ENCODE peak calls at places on chromosomes 13 and 19, in eight cellular contexts. One of them, this sample, is unnamed.

GRCh38 chr13:108961542-108962125 is 332.2 kb downstream of the MYO16 start:
- DNase-seq in AG04450: no peak
- DNase-seq in gastrocnemius medialis: no peak
- DNase-seq in psoas muscle: no peak
- DNase-seq in heart right ventricle: no peak
- DNase-seq in hepatocyte: peak
- DNase-seq in cardiac muscle cell: peak
- DNase-seq in IMR-90: peak
- DNase-seq in this sample: no peak

GRCh38 chr13:97228850-97229521 is 6.9 kb downstream of the MBNL2 start:
- DNase-seq in AG04450: no peak
- DNase-seq in gastrocnemius medialis: no peak
- DNase-seq in psoas muscle: no peak
- DNase-seq in heart right ventricle: no peak
- DNase-seq in hepatocyte: no peak
- DNase-seq in cardiac muscle cell: no peak
- DNase-seq in IMR-90: peak
- DNase-seq in this sample: no peak

GRCh38 chr19:4556574-4557185 is 2.8 kb downstream of the SEMA6B start:
- DNase-seq in AG04450: no peak
- DNase-seq in gastrocnemius medialis: no peak
- DNase-seq in psoas muscle: no peak
- DNase-seq in heart right ventricle: no peak
- DNase-seq in hepatocyte: peak
- DNase-seq in cardiac muscle cell: peak
- DNase-seq in IMR-90: no peak
- DNase-seq in this sample: no peak

GRCh38 chr19:21841784-21842097 is 5.8 kb upstream of the ZNF43 start:
- DNase-seq in AG04450: no peak
- DNase-seq in gastrocnemius medialis: no peak
- DNase-seq in psoas muscle: no peak
- DNase-seq in heart right ventricle: no peak
- DNase-seq in hepatocyte: no peak
- DNase-seq in cardiac muscle cell: no peak
- DNase-seq in IMR-90: no peak
- DNase-seq in this sample: no peak

GRCh38 chr13:31860002-31860401 is 120.7 kb downstream of the RXFP2 start:
- DNase-seq in AG04450: no peak
- DNase-seq in gastrocnemius medialis: no peak
- DNase-seq in psoas muscle: no peak
- DNase-seq in heart right ventricle: no peak
- DNase-seq in hepatocyte: no peak
- DNase-seq in cardiac muscle cell: no peak
- DNase-seq in IMR-90: no peak
- DNase-seq in this sample: no peak

GRCh38 chr13:98054301-98054700 is 88.6 kb upstream of the FARP1 start:
- DNase-seq in AG04450: no peak
- DNase-seq in gastrocnemius medialis: no peak
- DNase-seq in psoas muscle: no peak
- DNase-seq in heart right ventricle: no peak
- DNase-seq in hepatocyte: no peak
- DNase-seq in cardiac muscle cell: no peak
- DNase-seq in IMR-90: no peak
- DNase-seq in this sample: no peak

GRCh38 chr13:64278493-64278892 is 2862.8 kb upstream of the PCDH20 start:
- DNase-seq in AG04450: peak
- DNase-seq in gastrocnemius medialis: no peak
- DNase-seq in psoas muscle: no peak
- DNase-seq in heart right ventricle: no peak
- DNase-seq in hepatocyte: no peak
- DNase-seq in cardiac muscle cell: no peak
- DNase-seq in IMR-90: peak
- DNase-seq in this sample: no peak

GRCh38 chr19:10315335-10316214 is at the start of gene FDX2:
- DNase-seq in AG04450: no peak
- DNase-seq in gastrocnemius medialis: peak
- DNase-seq in psoas muscle: peak
- DNase-seq in heart right ventricle: peak
- DNase-seq in hepatocyte: peak
- DNase-seq in cardiac muscle cell: peak
- DNase-seq in IMR-90: peak
- DNase-seq in this sample: peak

GRCh38 chr19:11047856-11048255 is 41.4 kb upstream of the LDLR start:
- DNase-seq in AG04450: no peak
- DNase-seq in gastrocnemius medialis: no peak
- DNase-seq in psoas muscle: no peak
- DNase-seq in heart right ventricle: no peak
- DNase-seq in hepatocyte: no peak
- DNase-seq in cardiac muscle cell: no peak
- DNase-seq in IMR-90: no peak
- DNase-seq in this sample: no peak

GRCh38 chr13:91155512-91156114 is 191.9 kb upstream of the MIR17HG start:
- DNase-seq in AG04450: no peak
- DNase-seq in gastrocnemius medialis: no peak
- DNase-seq in psoas muscle: no peak
- DNase-seq in heart right ventricle: no peak
- DNase-seq in hepatocyte: peak
- DNase-seq in cardiac muscle cell: no peak
- DNase-seq in IMR-90: no peak
- DNase-seq in this sample: no peak

GRCh38 chr13:76225815-76226489 is 589.8 kb downstream of the LMO7 start:
- DNase-seq in AG04450: peak
- DNase-seq in gastrocnemius medialis: peak
- DNase-seq in psoas muscle: peak
- DNase-seq in heart right ventricle: peak
- DNase-seq in hepatocyte: peak
- DNase-seq in cardiac muscle cell: peak
- DNase-seq in IMR-90: peak
- DNase-seq in this sample: no peak

GRCh38 chr13:94825507-94825906 is 113.2 kb upstream of the SOX21 start:
- DNase-seq in AG04450: no peak
- DNase-seq in gastrocnemius medialis: peak
- DNase-seq in psoas muscle: peak
- DNase-seq in heart right ventricle: peak
- DNase-seq in hepatocyte: peak
- DNase-seq in cardiac muscle cell: peak
- DNase-seq in IMR-90: no peak
- DNase-seq in this sample: peak

GRCh38 chr13:99383511-99383921 is 76.3 kb upstream of the GPR183 start:
- DNase-seq in AG04450: no peak
- DNase-seq in gastrocnemius medialis: no peak
- DNase-seq in psoas muscle: no peak
- DNase-seq in heart right ventricle: no peak
- DNase-seq in hepatocyte: no peak
- DNase-seq in cardiac muscle cell: no peak
- DNase-seq in IMR-90: no peak
- DNase-seq in this sample: no peak

GRCh38 chr13:59948686-59949085 is 215.0 kb downstream of the DIAPH3 start:
- DNase-seq in AG04450: no peak
- DNase-seq in gastrocnemius medialis: no peak
- DNase-seq in psoas muscle: no peak
- DNase-seq in heart right ventricle: no peak
- DNase-seq in hepatocyte: no peak
- DNase-seq in cardiac muscle cell: no peak
- DNase-seq in IMR-90: no peak
- DNase-seq in this sample: no peak

GRCh38 chr19:39845621-39846175 is 481 bp downstream of the FBL start:
- DNase-seq in AG04450: no peak
- DNase-seq in gastrocnemius medialis: no peak
- DNase-seq in psoas muscle: no peak
- DNase-seq in heart right ventricle: no peak
- DNase-seq in hepatocyte: peak
- DNase-seq in cardiac muscle cell: peak
- DNase-seq in IMR-90: no peak
- DNase-seq in this sample: no peak

GRCh38 chr19:23787106-23787505 is 28.4 kb upstream of the ZNF681 start:
- DNase-seq in AG04450: no peak
- DNase-seq in gastrocnemius medialis: no peak
- DNase-seq in psoas muscle: no peak
- DNase-seq in heart right ventricle: no peak
- DNase-seq in hepatocyte: no peak
- DNase-seq in cardiac muscle cell: no peak
- DNase-seq in IMR-90: peak
- DNase-seq in this sample: peak

GRCh38 chr19:54100560-54100959 is at the start of gene OSCAR:
- DNase-seq in AG04450: no peak
- DNase-seq in gastrocnemius medialis: no peak
- DNase-seq in psoas muscle: no peak
- DNase-seq in heart right ventricle: no peak
- DNase-seq in hepatocyte: no peak
- DNase-seq in cardiac muscle cell: no peak
- DNase-seq in IMR-90: no peak
- DNase-seq in this sample: no peak

GRCh38 chr19:1239420-1239795 is 1.6 kb upstream of the CBARP start:
- DNase-seq in AG04450: no peak
- DNase-seq in gastrocnemius medialis: no peak
- DNase-seq in psoas muscle: no peak
- DNase-seq in heart right ventricle: no peak
- DNase-seq in hepatocyte: no peak
- DNase-seq in cardiac muscle cell: no peak
- DNase-seq in IMR-90: no peak
- DNase-seq in this sample: no peak

GRCh38 chr19:1239796-1240737 is 1.5 kb upstream of the ATP5F1D start:
- DNase-seq in AG04450: peak
- DNase-seq in gastrocnemius medialis: peak
- DNase-seq in psoas muscle: peak
- DNase-seq in heart right ventricle: peak
- DNase-seq in hepatocyte: peak
- DNase-seq in cardiac muscle cell: peak
- DNase-seq in IMR-90: peak
- DNase-seq in this sample: peak

GRCh38 chr19:1243768-1244692 is 2.5 kb downstream of the ATP5F1D start:
- DNase-seq in AG04450: no peak
- DNase-seq in gastrocnemius medialis: peak
- DNase-seq in psoas muscle: peak
- DNase-seq in heart right ventricle: peak
- DNase-seq in hepatocyte: peak
- DNase-seq in cardiac muscle cell: peak
- DNase-seq in IMR-90: peak
- DNase-seq in this sample: peak

GRCh38 chr19:1240925-1241324 is 626 bp upstream of the ATP5F1D start:
- DNase-seq in AG04450: no peak
- DNase-seq in gastrocnemius medialis: no peak
- DNase-seq in psoas muscle: no peak
- DNase-seq in heart right ventricle: no peak
- DNase-seq in hepatocyte: no peak
- DNase-seq in cardiac muscle cell: no peak
- DNase-seq in IMR-90: no peak
- DNase-seq in this sample: no peak

GRCh38 chr19:1241417-1242095 is at the start of gene ATP5F1D:
- DNase-seq in AG04450: peak
- DNase-seq in gastrocnemius medialis: peak
- DNase-seq in psoas muscle: peak
- DNase-seq in heart right ventricle: peak
- DNase-seq in hepatocyte: peak
- DNase-seq in cardiac muscle cell: peak
- DNase-seq in IMR-90: peak
- DNase-seq in this sample: peak
- TF ChIP-seq CTCF in AG04450: no peak
- TF ChIP-seq CTCF in gastrocnemius medialis: no peak
- TF ChIP-seq CTCF in psoas muscle: no peak
- TF ChIP-seq CTCF in heart right ventricle: no peak
- TF ChIP-seq CTCF in hepatocyte: no peak
- TF ChIP-seq CTCF in cardiac muscle cell: no peak
- TF ChIP-seq CTCF in IMR-90: no peak
- TF ChIP-seq CTCF in this sample: no peak

GRCh38 chr19:33752018-33752790 is 44.5 kb upstream of the KCTD15 start:
- DNase-seq in AG04450: no peak
- DNase-seq in gastrocnemius medialis: no peak
- DNase-seq in psoas muscle: no peak
- DNase-seq in heart right ventricle: no peak
- DNase-seq in hepatocyte: no peak
- DNase-seq in cardiac muscle cell: no peak
- DNase-seq in IMR-90: no peak
- DNase-seq in this sample: no peak
- H3K4me3 ChIP-seq in AG04450: no peak
- H3K4me3 ChIP-seq in gastrocnemius medialis: no peak
- H3K4me3 ChIP-seq in psoas muscle: no peak
- H3K4me3 ChIP-seq in heart right ventricle: no peak
- H3K4me3 ChIP-seq in hepatocyte: no peak
- H3K4me3 ChIP-seq in cardiac muscle cell: no peak
- H3K4me3 ChIP-seq in IMR-90: no peak
- H3K4me3 ChIP-seq in this sample: no peak

GRCh38 chr19:3402631-3403443 is 36.5 kb downstream of the NFIC start:
- DNase-seq in AG04450: no peak
- DNase-seq in gastrocnemius medialis: no peak
- DNase-seq in psoas muscle: no peak
- DNase-seq in heart right ventricle: no peak
- DNase-seq in hepatocyte: no peak
- DNase-seq in cardiac muscle cell: no peak
- DNase-seq in IMR-90: no peak
- DNase-seq in this sample: no peak

GRCh38 chr19:3406571-3407111 is 40.3 kb downstream of the NFIC start:
- DNase-seq in AG04450: no peak
- DNase-seq in gastrocnemius medialis: no peak
- DNase-seq in psoas muscle: no peak
- DNase-seq in heart right ventricle: no peak
- DNase-seq in hepatocyte: no peak
- DNase-seq in cardiac muscle cell: no peak
- DNase-seq in IMR-90: no peak
- DNase-seq in this sample: no peak

GRCh38 chr19:3403489-3404323 is 37.3 kb downstream of the NFIC start:
- DNase-seq in AG04450: peak
- DNase-seq in gastrocnemius medialis: peak
- DNase-seq in psoas muscle: peak
- DNase-seq in heart right ventricle: peak
- DNase-seq in hepatocyte: peak
- DNase-seq in cardiac muscle cell: peak
- DNase-seq in IMR-90: peak
- DNase-seq in this sample: peak

GRCh38 chr19:3404324-3405260 is 38.2 kb downstream of the NFIC start:
- DNase-seq in AG04450: peak
- DNase-seq in gastrocnemius medialis: peak
- DNase-seq in psoas muscle: peak
- DNase-seq in heart right ventricle: peak
- DNase-seq in hepatocyte: peak
- DNase-seq in cardiac muscle cell: no peak
- DNase-seq in IMR-90: peak
- DNase-seq in this sample: peak

GRCh38 chr19:3405261-3405653 is 38.9 kb downstream of the NFIC start:
- DNase-seq in AG04450: no peak
- DNase-seq in gastrocnemius medialis: no peak
- DNase-seq in psoas muscle: no peak
- DNase-seq in heart right ventricle: no peak
- DNase-seq in hepatocyte: no peak
- DNase-seq in cardiac muscle cell: no peak
- DNase-seq in IMR-90: no peak
- DNase-seq in this sample: no peak
- H3K27ac ChIP-seq in AG04450: peak
- H3K27ac ChIP-seq in gastrocnemius medialis: peak
- H3K27ac ChIP-seq in psoas muscle: peak
- H3K27ac ChIP-seq in heart right ventricle: peak
- H3K27ac ChIP-seq in hepatocyte: peak
- H3K27ac ChIP-seq in cardiac muscle cell: no peak
- H3K27ac ChIP-seq in IMR-90: peak
- H3K27ac ChIP-seq in this sample: peak

DNA sequence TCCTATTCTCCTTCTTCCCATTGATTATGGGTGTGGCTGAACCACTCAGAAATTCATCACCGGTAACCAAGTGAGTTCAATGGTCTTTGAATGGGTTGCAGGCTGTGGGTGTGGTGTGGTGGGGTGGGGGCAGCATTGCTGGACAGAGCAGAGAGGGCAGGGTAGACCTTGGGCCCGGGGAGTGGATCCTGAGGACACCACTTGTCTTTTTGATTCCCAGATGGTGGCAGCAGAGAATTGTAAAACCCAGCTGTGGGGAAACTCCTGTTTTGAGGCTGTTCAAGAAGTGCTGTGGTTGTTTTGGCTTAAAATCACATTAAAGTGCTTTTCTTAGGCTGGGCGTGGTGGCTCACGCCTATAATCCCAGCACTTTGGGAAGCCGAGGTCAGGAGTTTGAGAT is 45.8 kb upstream of the RGCC start:
- DNase-seq in AG04450: peak
- DNase-seq in gastrocnemius medialis: no peak
- DNase-seq in psoas muscle: no peak
- DNase-seq in heart right ventricle: peak
- DNase-seq in hepatocyte: peak
- DNase-seq in cardiac muscle cell: no peak
- DNase-seq in IMR-90: peak
- DNase-seq in this sample: no peak
- TF ChIP-seq CTCF in AG04450: peak
- TF ChIP-seq CTCF in gastrocnemius medialis: no peak
- TF ChIP-seq CTCF in psoas muscle: peak
- TF ChIP-seq CTCF in heart right ventricle: peak
- TF ChIP-seq CTCF in hepatocyte: peak
- TF ChIP-seq CTCF in cardiac muscle cell: peak
- TF ChIP-seq CTCF in IMR-90: peak
- TF ChIP-seq CTCF in this sample: peak